ENCODE peak calls at places on chromosome X, in nine cellular contexts. T, U, Q, Y, F, G, I, J and V are unnamed samples.

GRCh38 chrX:110477593-110478228 is 119.1 kb downstream of the RTL9 start:
- DNase-seq in J (no peak), Q (no peak), U (no peak), F (no peak), I (peak), T (no peak), Y (peak), G (no peak), V (no peak)

GRCh38 chrX:155819966-155820491 is 61.1 kb upstream of the VAMP7 start:
- DNase-seq in I (peak), Q (peak), U (peak), Y (peak), J (no peak), T (peak), G (peak), F (peak), V (peak)

GRCh38 chrX:124211312-124211942 is 121.0 kb upstream of the TEX13D start:
- DNase-seq in F (no peak), U (no peak), J (no peak), T (no peak), G (no peak), I (peak), Q (no peak), Y (peak), V (no peak)

GRCh38 chrX:44025611-44026010 is 52.4 kb upstream of the NDP start:
- DNase-seq in G (no peak), Q (no peak), I (peak), F (no peak), Y (no peak), J (no peak), T (peak), U (no peak), V (no peak)

GRCh38 chrX:94053575-94053974 is 379.6 kb downstream of the FAM133A start:
- DNase-seq in Q (no peak), G (no peak), Y (no peak), U (no peak), F (no peak), I (peak), T (no peak), J (no peak), V (no peak)

GRCh38 chrX:56233682-56234081 is 1.5 kb downstream of the KLF8 start:
- DNase-seq in F (peak), J (peak), Y (no peak), U (no peak), Q (no peak), T (peak), G (peak), I (no peak), V (peak)

GRCh38 chrX:118861338-118861737 is 37.7 kb downstream of the ZCCHC12 start:
- DNase-seq in U (no peak), Q (no peak), Y (no peak), I (no peak), G (no peak), J (no peak), F (no peak), T (no peak), V (no peak)

GRCh38 chrX:53095796-53096195 is 1.9 kb downstream of the KANTR start:
- DNase-seq in J (no peak), Q (no peak), T (no peak), I (no peak), U (no peak), Y (no peak), F (no peak), G (no peak), V (no peak)